ENCODE peak calls at places on chromosomes 12 and 14, in four cellular contexts. E, X, V and L are unnamed samples.

GRCh38 chr12:63206908-63207307 is 55.9 kb upstream of the AVPR1A start:
- DNase-seq in V (no peak), E (no peak), X (no peak), L (no peak)

GRCh38 chr12:47753021-47754001 is 5.4 kb downstream of the RAPGEF3 start:
- DNase-seq in V (no peak), E (no peak), X (no peak), L (no peak)

GRCh38 chr12:120951-121350 is 54.4 kb downstream of the IQSEC3 start:
- DNase-seq in X (no peak), V (no peak), E (no peak), L (no peak)

GRCh38 chr12:27542628-27543027 is 18.6 kb downstream of the PPFIBP1 start:
- DNase-seq in X (no peak), E (no peak), V (no peak), L (no peak)

GRCh38 chr12:45315462-45315861 is 99.6 kb downstream of the ANO6 start:
- DNase-seq in E (no peak), V (no peak), X (no peak), L (no peak)

GRCh38 chr12:111776836-111777344 is 10.2 kb downstream of the ALDH2 start:
- DNase-seq in V (no peak), E (no peak), X (no peak), L (no peak)

GRCh38 chr12:43852744-43853143 is 16.9 kb downstream of the TMEM117 start:
- DNase-seq in X (no peak), V (no peak), E (no peak), L (no peak)

GRCh38 chr14:87002831-87003230 is 990.2 kb downstream of the GALC start:
- DNase-seq in V (no peak), E (no peak), X (no peak), L (no peak)

GRCh38 chr12:39807043-39807442 is 187.4 kb upstream of the ABCD2 start:
- DNase-seq in E (peak), X (no peak), V (peak), L (peak)

GRCh38 chr12:84357314-84357713 is 555.3 kb downstream of the SLC6A15 start:
- DNase-seq in V (no peak), E (no peak), X (no peak), L (no peak)

GRCh38 chr12:66232258-66232657 is 43.2 kb downstream of the IRAK3 start:
- DNase-seq in V (no peak), X (no peak), E (no peak), L (no peak)

GRCh38 chr12:92470608-92471021 is 232.2 kb upstream of the PLEKHG7 start:
- DNase-seq in E (no peak), X (peak), V (no peak), L (no peak)

GRCh38 chr12:85191-85666 is 18.7 kb downstream of the IQSEC3 start:
- DNase-seq in E (no peak), X (no peak), V (no peak), L (no peak)

GRCh38 chr12:92553389-92553788 is 149.4 kb upstream of the PLEKHG7 start:
- DNase-seq in E (no peak), X (no peak), V (no peak), L (no peak)

GRCh38 chr12:2877959-2878732 is 1.1 kb downstream of the RHNO1 start:
- DNase-seq in V (no peak), E (no peak), X (no peak), L (no peak)

GRCh38 chr14:65103150-65103760 is 938 bp upstream of the MAX start:
- DNase-seq in E (peak), V (no peak), X (no peak), L (peak)

GRCh38 chr12:1781770-1782169 is 38.6 kb upstream of the LRTM2 start:
- DNase-seq in E (peak), X (no peak), V (no peak), L (no peak)

GRCh38 chr12:118119449-118119879 is 15.7 kb upstream of the VSIG10 start:
- DNase-seq in E (no peak), V (no peak), X (no peak), L (no peak)

GRCh38 chr14:66539034-66539433 is 31.1 kb downstream of the GPHN start:
- DNase-seq in E (no peak), X (peak), V (no peak), L (no peak)

GRCh38 chr12:95424271-95424994 is 49.5 kb upstream of the METAP2 start:
- DNase-seq in V (no peak), X (no peak), E (no peak), L (no peak)

GRCh38 chr14:58566979-58567378 is 70.8 kb upstream of the DACT1 start:
- DNase-seq in E (no peak), V (no peak), X (no peak), L (no peak)

GRCh38 chr12:65493893-65494205 is 215.4 kb downstream of the MSRB3 start:
- DNase-seq in V (no peak), X (no peak), E (no peak), L (no peak)

GRCh38 chr12:105724651-105725050 is 394.2 kb downstream of the C12orf75 start:
- DNase-seq in X (no peak), E (no peak), V (no peak), L (no peak)

GRCh38 chr14:93957751-93958566 is 18.4 kb downstream of the ASB2 start:
- DNase-seq in X (no peak), V (no peak), E (no peak), L (no peak)

GRCh38 chr12:111766608-111767361 is at the start of gene ALDH2:
- DNase-seq in X (no peak), V (peak), E (peak), L (peak)

GRCh38 chr14:53599221-53599945 is 357.2 kb downstream of the BMP4 start:
- DNase-seq in X (no peak), V (no peak), E (peak), L (no peak)

GRCh38 chr12:120971299-120972180 is 6.8 kb upstream of the HNF1A start:
- DNase-seq in E (peak), X (peak), V (peak), L (peak)

GRCh38 chr14:48253020-48253419 is 577.6 kb upstream of the MDGA2 start:
- DNase-seq in E (no peak), V (no peak), X (no peak), L (no peak)

GRCh38 chr12:4270016-4270669 is 3.4 kb upstream of the CCND2 start:
- DNase-seq in E (no peak), X (no peak), V (no peak), L (no peak)

GRCh38 chr14:43535231-43535838 is 971.7 kb downstream of the FSCB start:
- DNase-seq in V (no peak), E (no peak), X (no peak), L (no peak)

DNA sequence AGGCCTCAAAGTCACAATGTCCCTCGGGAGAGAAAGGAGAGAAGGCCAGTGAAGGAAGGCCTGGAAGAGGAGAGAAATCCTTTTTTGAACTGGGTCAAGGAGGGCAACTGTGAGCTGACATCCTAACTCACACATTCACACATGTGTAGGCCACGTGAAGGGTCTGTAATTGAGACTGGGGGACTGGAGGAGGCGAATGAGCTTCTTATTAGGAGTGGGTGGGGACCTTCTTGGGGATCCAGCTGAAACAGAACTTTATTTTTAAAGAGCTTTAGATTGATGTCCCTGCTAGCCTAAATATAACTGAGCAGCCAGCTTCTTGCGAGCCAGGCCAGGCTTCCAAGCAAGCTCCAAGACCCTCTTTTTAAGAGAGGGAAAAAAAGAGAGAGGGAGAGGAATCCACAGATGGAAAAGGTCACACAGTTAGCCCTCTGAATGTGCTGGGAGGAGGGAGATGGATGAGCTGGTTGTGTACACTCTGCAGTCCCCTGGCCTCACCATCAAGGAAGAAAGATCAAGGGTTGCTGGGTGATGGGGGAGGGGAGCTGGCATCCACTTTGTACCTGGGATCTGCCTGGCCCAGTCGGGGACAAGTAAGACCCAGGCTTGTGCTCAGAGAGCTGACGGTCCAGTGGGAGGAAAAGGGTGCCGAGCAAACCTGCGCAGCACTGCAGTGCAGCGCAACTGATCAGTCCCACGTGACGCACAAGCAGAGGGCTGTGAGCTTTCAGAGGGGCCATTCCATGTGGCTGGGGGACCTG is 154.6 kb downstream of the ZFP36L1 start:
- DNase-seq in V (no peak), X (no peak), E (peak), L (no peak)
- TF ChIP-seq FOXK2 in V (no peak), X (no peak), E (no peak), L (no peak)

GRCh38 chr14:21653331-21653885 is at the start of gene OR4E2:
- DNase-seq in V (no peak), X (no peak), E (no peak), L (no peak)

GRCh38 chr14:21647380-21647779 is 6.3 kb upstream of the OR4E2 start:
- DNase-seq in V (no peak), E (no peak), X (no peak), L (no peak)

GRCh38 chr14:21654215-21654614 is 580 bp downstream of the OR4E2 start:
- DNase-seq in X (no peak), E (no peak), V (no peak), L (no peak)

GRCh38 chr14:21656980-21657379 is 3.3 kb downstream of the OR4E2 start:
- DNase-seq in E (no peak), V (no peak), X (no peak), L (no peak)

DNA sequence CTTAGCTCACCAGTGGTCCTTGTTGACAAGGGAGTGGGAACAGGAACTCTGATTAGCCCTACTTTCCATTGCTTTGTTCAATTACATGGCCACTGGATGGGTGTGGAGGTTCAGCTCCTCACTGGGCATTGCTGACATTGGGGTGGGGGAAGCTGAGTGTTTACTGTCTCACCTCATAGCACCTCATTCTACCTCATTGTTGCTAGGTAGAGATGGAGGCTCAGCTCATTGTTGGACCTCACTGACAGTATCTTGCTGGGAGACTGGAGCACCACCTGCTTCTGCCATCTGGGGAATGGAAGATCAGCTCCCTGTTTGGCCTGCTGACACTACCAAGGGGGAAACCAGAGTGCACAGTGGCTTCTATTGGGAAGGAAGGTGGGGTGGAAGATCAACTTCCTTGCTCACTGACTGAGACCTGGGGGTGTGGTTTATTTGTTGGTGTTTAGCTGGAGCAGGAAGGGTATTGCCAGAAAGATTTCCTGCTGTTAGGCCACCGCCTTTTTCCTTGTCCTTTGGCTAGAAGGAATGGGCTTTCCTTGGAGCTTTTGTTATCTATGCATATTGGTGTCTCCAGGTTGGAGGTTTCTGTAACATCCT is 1.3 kb upstream of the OR4E2 start:
- DNase-seq in X (no peak), E (no peak), V (no peak), L (no peak)
- TF ChIP-seq TARDBP in X (no peak), E (no peak), V (no peak), L (no peak)

DNA sequence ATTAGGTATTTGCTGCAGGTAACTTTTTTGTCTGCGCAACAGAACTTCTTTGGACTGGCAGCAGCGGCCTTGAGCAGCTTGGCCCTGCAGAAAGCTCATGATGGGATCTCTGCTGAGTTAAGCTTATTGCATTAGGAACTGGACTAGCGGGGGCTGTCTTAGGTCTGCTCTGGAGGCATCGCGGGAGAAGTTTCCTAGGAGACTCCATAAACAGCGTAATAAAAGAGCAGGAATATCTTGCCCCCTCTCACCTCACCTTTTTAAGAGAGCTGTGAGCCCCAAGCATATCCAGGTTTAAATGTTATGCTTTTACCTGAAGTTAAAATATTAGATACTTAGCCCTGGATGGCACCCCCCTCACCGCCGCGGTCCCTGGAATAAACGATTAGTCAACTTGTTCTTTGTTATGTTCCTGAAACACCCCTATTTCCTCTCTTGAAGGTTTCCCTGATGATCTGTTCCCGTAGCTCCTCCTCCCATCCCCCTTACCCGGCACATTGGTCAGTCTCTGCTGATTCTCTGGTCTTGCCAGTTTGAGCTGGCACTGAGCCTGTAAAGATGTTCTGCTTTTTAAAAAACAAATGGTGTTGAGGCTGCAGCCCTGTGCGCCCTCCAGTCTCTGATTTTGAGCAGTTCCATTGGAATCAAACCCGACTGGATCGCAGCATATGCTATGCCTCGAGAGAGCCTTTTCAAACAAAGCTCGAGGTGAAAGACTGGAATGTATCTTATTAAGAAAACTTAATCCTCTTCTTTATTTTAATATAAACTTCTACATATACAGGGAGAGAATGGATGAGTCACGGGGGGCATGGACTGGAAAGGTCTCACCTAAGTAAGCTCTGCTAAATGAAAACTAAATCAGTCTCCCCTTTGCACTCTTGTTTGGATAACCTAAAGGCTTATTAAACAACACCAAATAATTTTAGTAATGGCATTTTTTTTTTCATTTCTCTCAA is 1.9 kb downstream of the MLXIP start:
- DNase-seq in V (no peak), E (no peak), X (no peak), L (no peak)
- TF ChIP-seq FOXK2 in V (no peak), E (no peak), X (no peak), L (no peak)

GRCh38 chr14:100056964-100057817 is 8.0 kb upstream of the EVL start:
- DNase-seq in V (no peak), E (no peak), X (no peak), L (peak)
- TF ChIP-seq TARDBP in V (no peak), E (no peak), X (no peak), L (no peak)

DNA sequence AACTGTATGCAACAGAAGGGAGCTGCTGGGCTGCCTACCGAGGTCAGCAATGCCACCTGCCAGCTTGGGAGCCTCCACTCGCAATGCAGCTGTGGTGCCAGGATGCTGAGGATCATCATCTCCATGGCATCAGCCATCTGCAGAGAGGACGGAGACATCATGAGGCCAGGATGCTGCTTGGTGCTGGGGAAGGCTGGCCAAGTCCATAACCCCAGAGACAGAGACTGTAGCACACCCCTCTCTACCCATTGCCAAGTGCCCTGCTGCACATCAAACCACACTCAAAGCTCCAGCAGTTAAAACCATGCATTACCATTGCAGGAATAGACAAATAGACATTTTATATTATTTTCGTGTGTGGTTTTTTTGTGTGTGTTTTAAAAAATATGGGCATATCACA is 43.5 kb downstream of the SVOP start:
- DNase-seq in E (no peak), X (no peak), V (no peak), L (no peak)
- TF ChIP-seq FOXK2 in E (no peak), X (no peak), V (no peak), L (no peak)

GRCh38 chr12:78792052-78792698 is 72.4 kb upstream of the SYT1 start:
- DNase-seq in V (no peak), X (no peak), E (no peak), L (no peak)
- TF ChIP-seq TARDBP in V (no peak), X (no peak), E (no peak), L (no peak)

GRCh38 chr14:70827366-70828151 is 18.2 kb upstream of the MAP3K9 start:
- DNase-seq in E (peak), V (no peak), X (no peak), L (no peak)
- TF ChIP-seq FOXK2 in E (no peak), V (no peak), X (no peak), L (no peak)

GRCh38 chr12:72011374-72011773 is 72.7 kb downstream of the TPH2 start:
- DNase-seq in E (no peak), X (no peak), V (no peak), L (no peak)
- TF ChIP-seq TARDBP in E (no peak), X (no peak), V (no peak), L (no peak)

DNA sequence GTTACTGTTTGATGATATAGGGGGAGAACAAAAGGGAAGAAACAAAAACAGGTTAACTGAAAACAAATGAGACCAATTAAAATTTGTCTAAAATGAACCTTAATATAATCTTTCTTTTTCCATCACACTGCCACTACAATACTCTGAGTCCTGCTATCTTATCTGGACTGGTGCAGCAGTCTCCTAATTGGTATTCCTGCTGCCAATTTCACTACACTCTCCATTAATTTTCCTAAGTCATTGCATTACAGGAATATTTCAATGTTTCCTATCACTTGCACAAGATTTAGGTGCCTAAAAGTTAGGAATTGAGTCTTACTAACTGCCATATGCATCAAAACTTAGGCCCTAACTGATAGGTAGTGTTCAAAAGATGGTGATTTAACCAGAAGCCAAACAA is 884.9 kb upstream of the MGAT4C start:
- DNase-seq in E (no peak), V (no peak), X (no peak), L (no peak)
- TF ChIP-seq FOXK2 in E (no peak), V (no peak), X (no peak), L (no peak)